ENCODE peak calls at places on chromosomes 1 and 21, in eight cellular contexts. K is left lung, L is right cardiac atrium, J is cardiac muscle cell, I is lung, F is tibial nerve, G is heart right ventricle, A is fibroblast of lung. W is an unnamed sample.

GRCh38 chr1:184811439-184812111 is 56.9 kb upstream of the EDEM3 start:
- DNase-seq in K (no peak), L (peak; percentile 85), J (no peak), I (no peak), F (no peak), G (no peak), A (no peak), W (no peak)

GRCh38 chr1:52848423-52848822 is 5.9 kb downstream of the ZYG11A start:
- DNase-seq in K (no peak), L (no peak), J (no peak), I (no peak), F (no peak), G (no peak), A (no peak), W (no peak)

GRCh38 chr1:37739222-37739621 is 25.7 kb downstream of the EPHA10 start:
- DNase-seq in K (no peak), L (no peak), J (no peak), I (no peak), F (no peak), G (no peak), A (no peak), W (no peak)

GRCh38 chr1:232853994-232854532 is 48.8 kb downstream of the MAP10 start:
- DNase-seq in K (no peak), L (no peak), J (peak; percentile 75), I (no peak), F (no peak), G (no peak), A (peak; percentile 98), W (no peak)

GRCh38 chr21:34333150-34333739 is 30.6 kb upstream of the KCNE2 start:
- DNase-seq in K (no peak), L (no peak), J (no peak), I (no peak), F (no peak), G (no peak), A (peak; percentile 89), W (no peak)

GRCh38 chr1:101438359-101438758 is 201.5 kb downstream of the S1PR1 start:
- DNase-seq in K (no peak), L (no peak), J (peak; percentile 18), I (no peak), F (no peak), G (no peak), A (no peak), W (no peak)

GRCh38 chr1:169105434-169106094 is 926 bp upstream of the ATP1B1 start:
- DNase-seq in K (peak; percentile 89), L (peak; percentile 88), J (no peak), I (peak; percentile 86), F (peak; percentile 26), G (peak; percentile 66), A (peak; percentile 61), W (no peak)

GRCh38 chr21:35036521-35037383 is 12.3 kb downstream of the RUNX1 start:
- DNase-seq in K (no peak), L (no peak), J (no peak), I (no peak), F (no peak), G (no peak), A (no peak), W (no peak)

GRCh38 chr1:225573216-225573615 is 79.7 kb downstream of the ENAH start:
- DNase-seq in K (no peak), L (no peak), J (no peak), I (no peak), F (no peak), G (no peak), A (peak; percentile 57), W (no peak)

GRCh38 chr1:7224644-7225043 is 439.4 kb downstream of the CAMTA1 start:
- DNase-seq in K (no peak), L (no peak), J (peak; percentile 12), I (no peak), F (no peak), G (peak; percentile 15), A (no peak), W (no peak)

GRCh38 chr1:32105338-32105737 is 2.5 kb upstream of the KPNA6 start:
- DNase-seq in K (no peak), L (no peak), J (no peak), I (no peak), F (no peak), G (no peak), A (no peak), W (no peak)

GRCh38 chr1:61605607-61606321 is 119.2 kb downstream of the TM2D1 start:
- DNase-seq in K (no peak), L (no peak), J (peak; percentile 25), I (no peak), F (no peak), G (no peak), A (peak; percentile 43), W (no peak)

GRCh38 chr1:154629160-154630073 is 21.4 kb upstream of the ADAR start:
- DNase-seq in K (no peak), L (no peak), J (peak; percentile 52), I (no peak), F (no peak), G (no peak), A (peak; percentile 38), W (no peak)

GRCh38 chr1:52157582-52157981 is 15.7 kb downstream of the ZFYVE9 start:
- DNase-seq in K (no peak), L (no peak), J (peak; percentile 8), I (no peak), F (no peak), G (no peak), A (peak; percentile 50), W (no peak)

GRCh38 chr1:40630488-40631223 is 34.8 kb downstream of the RIMS3 start:
- DNase-seq in K (no peak), L (peak; percentile 60), J (peak; percentile 49), I (no peak), F (no peak), G (no peak), A (no peak), W (no peak)

GRCh38 chr1:220894025-220894923 is 15.0 kb downstream of the HLX start:
- DNase-seq in K (no peak), L (peak; percentile 55), J (no peak), I (no peak), F (no peak), G (no peak), A (no peak), W (no peak)

GRCh38 chr1:226578946-226579639 is 30.5 kb downstream of the STUM start:
- DNase-seq in K (no peak), L (no peak), J (no peak), I (no peak), F (no peak), G (no peak), A (no peak), W (no peak)

GRCh38 chr1:76595024-76595423 is 272.3 kb upstream of the ST6GALNAC5 start:
- DNase-seq in K (no peak), L (no peak), J (no peak), I (no peak), F (no peak), G (no peak), A (no peak), W (no peak)

DNA sequence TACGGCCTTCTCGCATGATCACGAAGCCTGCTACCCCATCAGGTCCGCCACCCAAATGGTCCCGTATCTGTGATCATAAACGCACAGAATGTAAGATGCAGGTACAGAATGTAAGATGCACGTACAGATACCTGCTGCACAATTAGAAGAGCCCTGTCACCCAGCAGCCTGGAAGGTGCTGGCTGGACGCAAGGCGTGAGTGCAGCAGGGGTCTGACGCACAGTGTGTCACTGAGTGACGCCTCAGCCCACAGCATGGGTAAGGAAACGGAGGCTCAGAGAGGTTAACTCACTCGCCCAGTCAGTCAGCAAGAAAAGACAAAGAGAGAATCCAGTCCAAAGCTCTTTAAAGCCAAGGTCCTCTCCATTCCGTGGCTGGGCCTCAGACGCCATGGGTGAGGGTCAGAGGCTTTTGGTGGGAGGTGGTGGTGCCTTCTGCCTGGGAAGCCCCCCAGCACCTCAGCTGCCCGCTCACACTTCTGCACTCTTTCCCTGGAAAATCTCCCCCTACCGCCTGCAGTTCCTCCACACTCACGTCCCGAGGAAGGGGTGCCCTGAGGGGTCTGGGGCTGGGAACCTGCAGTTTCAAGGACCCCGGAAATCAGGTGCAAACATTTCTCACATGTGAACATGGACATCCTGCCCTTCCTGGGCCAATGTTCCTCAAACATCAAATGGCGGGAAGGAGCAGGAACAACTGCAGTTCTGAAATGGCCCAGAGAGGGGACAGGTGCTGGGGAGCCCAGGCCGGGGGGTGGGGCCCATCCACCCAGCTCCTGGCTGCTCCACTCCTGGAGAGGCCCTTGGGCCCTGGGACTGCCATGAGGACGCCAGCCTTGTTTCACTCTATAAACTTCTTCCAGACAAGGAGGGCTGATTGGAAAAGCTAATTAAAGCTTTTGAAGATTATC is 59.4 kb downstream of the SLC66A1 start:
- DNase-seq in K (no peak), L (peak; percentile 18), J (no peak), I (no peak), F (no peak), G (no peak), A (no peak), W (no peak)
- H3K27ac ChIP-seq in K (peak overlapping the region; percentile 73), L (no peak overlapping the region), J (no peak overlapping the region), I (peak overlapping the region; percentile 79), F (no peak overlapping the region), G (peak overlapping the region; percentile 31), A (no peak overlapping the region), W (no peak overlapping the region)

GRCh38 chr1:156847591-156848460 is 11.1 kb downstream of the INSRR start:
- DNase-seq in K (no peak), L (no peak), J (no peak), I (no peak), F (no peak), G (no peak), A (no peak), W (no peak)
- H3K27me3 ChIP-seq in K (peaks cover 43% of the 10 kb centered on the region), L (no peaks in the 10 kb centered on the region), J (peaks cover 84% of the 10 kb centered on the region), I (peaks cover 3% of the 10 kb centered on the region), F (no peaks in the 10 kb centered on the region), G (peaks cover 76% of the 10 kb centered on the region), A (peaks cover 59% of the 10 kb centered on the region), W (peaks cover 24% of the 10 kb centered on the region)

DNA sequence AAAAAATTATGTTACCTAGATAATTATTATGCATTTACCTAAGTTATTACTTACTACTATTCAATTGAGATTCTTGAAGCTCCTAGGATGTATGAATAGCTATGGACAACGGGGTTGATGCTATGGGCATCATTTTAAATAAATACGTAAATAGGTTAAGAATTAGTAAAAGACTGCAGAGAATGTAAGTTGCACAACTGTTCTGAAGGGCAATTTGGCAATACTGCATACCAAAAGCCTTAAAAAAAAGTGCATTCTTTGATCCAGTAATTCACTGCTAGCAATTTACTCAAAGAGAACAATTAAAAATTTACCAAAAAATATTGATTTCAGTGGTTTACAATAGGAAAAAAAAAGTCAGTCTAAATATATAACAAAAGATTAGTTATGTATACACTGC is 3.5 kb downstream of the ARPC5 start:
- DNase-seq in K (no peak), L (no peak), J (peak; percentile 90), I (no peak), F (no peak), G (no peak), A (peak; percentile 74), W (no peak)
- H3K27ac ChIP-seq in K (peak overlapping the region; percentile 96), L (no peak overlapping the region), J (peak overlapping the region; percentile 98), I (no peak overlapping the region), F (no peak overlapping the region), G (peak overlapping the region; percentile 98), A (no peak overlapping the region), W (no peak overlapping the region)

DNA sequence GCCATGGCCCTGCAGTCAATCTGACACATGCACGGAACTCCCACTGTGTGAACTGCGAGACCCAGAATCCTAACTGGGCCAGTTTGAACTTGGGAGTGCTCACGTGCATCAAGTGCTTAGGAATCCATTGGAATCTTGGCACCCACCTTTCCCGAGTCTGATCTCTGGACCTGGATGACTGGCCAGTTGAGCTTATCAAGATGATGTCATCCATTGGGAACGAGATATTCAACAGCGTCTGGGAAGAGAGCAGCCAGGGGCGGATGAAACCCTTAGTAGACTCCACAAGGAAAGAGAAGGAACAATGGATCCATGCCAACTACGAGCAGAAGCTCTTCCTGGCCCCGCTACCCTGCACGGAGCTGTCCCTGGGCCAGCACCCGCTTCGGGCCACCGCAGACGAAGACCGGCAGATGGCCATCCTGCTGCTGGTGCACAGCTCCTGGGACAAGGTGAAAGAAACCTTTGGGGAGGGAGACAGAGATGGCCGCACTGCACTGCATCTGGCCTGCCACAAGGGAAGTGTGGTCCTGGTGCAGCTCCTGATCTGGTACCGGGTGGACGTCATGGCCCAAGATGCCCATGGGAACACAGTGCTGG is 3.1 kb upstream of the TDRD5 start:
- DNase-seq in K (no peak), L (no peak), J (peak; percentile 12), I (no peak), F (no peak), G (no peak), A (no peak), W (no peak)
- H3K27me3 ChIP-seq in K (peaks cover 14% of the 10 kb centered on the region), L (no peaks in the 10 kb centered on the region), J (peaks cover 31% of the 10 kb centered on the region), I (peaks cover 1% of the 10 kb centered on the region), F (no peaks in the 10 kb centered on the region), G (peaks cover 68% of the 10 kb centered on the region), A (no peaks in the 10 kb centered on the region), W (peaks cover 49% of the 10 kb centered on the region)

W was measured in CD4-positive, alpha-beta T cell.